ENCODE peak calls at places on chromosome 2, in four cellular contexts. W, G, D and R are unnamed samples. For H3K9me3, the result is how much of the 10 kb centered on the place peaks cover.

GRCh38 chr2:43897492-43897891 is 58.7 kb downstream of the ABCG8 start:
- ATAC-seq in W (no peak), G (no peak), D (no peak), R (no peak)

GRCh38 chr2:165475270-165476004 is 5.9 kb downstream of the CSRNP3 start:
- ATAC-seq in W (no peak), G (peak), D (peak), R (no peak)

GRCh38 chr2:140580799-140581198 is 1550.0 kb downstream of the LRP1B start:
- ATAC-seq in W (no peak), G (no peak), D (no peak), R (no peak)

GRCh38 chr2:120881981-120882788 is 146.5 kb downstream of the GLI2 start:
- ATAC-seq in W (no peak), G (no peak), D (peak), R (peak)

GRCh38 chr2:107669335-107669734 is 157.4 kb upstream of the RGPD4 start:
- ATAC-seq in W (no peak), G (no peak), D (no peak), R (no peak)

GRCh38 chr2:42117182-42117579 is 52.0 kb upstream of the EML4 start:
- ATAC-seq in W (no peak), G (no peak), D (no peak), R (no peak)

GRCh38 chr2:60954139-60954538 is 63.4 kb upstream of the PEX13 start:
- ATAC-seq in W (no peak), G (peak), D (no peak), R (no peak)

GRCh38 chr2:116467243-116467642 is 1347.2 kb upstream of the DDX18 start:
- ATAC-seq in W (no peak), G (no peak), D (no peak), R (no peak)

GRCh38 chr2:74499269-74499939 is at the start of gene LBX2:
- ATAC-seq in W (no peak), G (no peak), D (no peak), R (no peak)

GRCh38 chr2:178403671-178404379 is 47.1 kb downstream of the PRKRA start:
- ATAC-seq in W (no peak), G (peak), D (no peak), R (no peak)

GRCh38 chr2:99900589-99900988 is 241.8 kb downstream of the AFF3 start:
- ATAC-seq in W (no peak), G (no peak), D (peak), R (no peak)

GRCh38 chr2:215379039-215379438 is 56.8 kb downstream of the FN1 start:
- ATAC-seq in W (no peak), G (no peak), D (no peak), R (no peak)

GRCh38 chr2:166643980-166644379 is 149.9 kb upstream of the SCN7A start:
- ATAC-seq in W (no peak), G (no peak), D (no peak), R (no peak)

GRCh38 chr2:28268386-28268785 is 124.3 kb upstream of the FOSL2 start:
- ATAC-seq in W (no peak), G (no peak), D (no peak), R (no peak)

GRCh38 chr2:20707601-20708000 is 40.7 kb downstream of the GDF7 start:
- ATAC-seq in W (no peak), G (no peak), D (no peak), R (no peak)

GRCh38 chr2:173109253-173110188 is 33.9 kb downstream of the MAP3K20 start:
- ATAC-seq in W (no peak), G (no peak), D (no peak), R (no peak)

GRCh38 chr2:117308861-117309770 is 505.4 kb upstream of the DDX18 start:
- ATAC-seq in W (no peak), G (no peak), D (no peak), R (no peak)

GRCh38 chr2:218281449-218281848 is 10.9 kb downstream of the TMBIM1 start:
- ATAC-seq in W (no peak), G (no peak), D (peak), R (no peak)

GRCh38 chr2:104848526-104848925 is 5.4 kb upstream of the POU3F3 start:
- ATAC-seq in W (no peak), G (peak), D (no peak), R (no peak)

GRCh38 chr2:43018179-43019024 is 208.0 kb downstream of the ZFP36L2 start:
- ATAC-seq in W (no peak), G (no peak), D (peak), R (peak)

GRCh38 chr2:48419884-48420511 is 110.0 kb upstream of the STON1 start:
- ATAC-seq in W (no peak), G (no peak), D (peak), R (peak)

GRCh38 chr2:215624423-215624829 is 188.6 kb upstream of the FN1 start:
- ATAC-seq in W (no peak), G (no peak), D (peak), R (peak)

DNA sequence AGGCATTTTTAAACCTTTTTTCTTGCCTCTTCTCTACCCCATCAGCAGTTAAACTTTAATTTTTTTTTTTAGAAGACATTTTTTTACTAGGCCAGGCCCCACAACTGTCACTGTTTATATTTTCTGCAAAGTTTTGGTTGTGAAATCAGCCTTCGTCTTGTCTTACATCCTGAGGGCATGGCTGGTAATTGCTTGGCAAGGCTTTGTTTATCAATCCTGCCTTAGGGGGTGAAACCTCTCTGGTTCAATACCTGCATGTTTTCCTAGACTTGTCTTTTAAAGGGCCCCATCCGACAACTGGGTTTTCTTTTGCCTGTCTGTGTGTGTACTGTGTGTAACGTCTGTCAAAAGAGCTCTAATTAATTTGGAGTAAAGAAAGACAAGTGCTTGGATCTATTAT is 330.0 kb upstream of the CWC22 start:
- ATAC-seq in W (no peak), G (no peak), D (no peak), R (no peak)
- H3K9me3 ChIP-seq in W (under half), G (under half), D (under half), R (under half)

GRCh38 chr2:224136394-224136793 is 97.3 kb upstream of the SERPINE2 start:
- ATAC-seq in W (no peak), G (no peak), D (no peak), R (no peak)
- H3K9me3 ChIP-seq in W (under half), G (under half), D (under half), R (under half)

DNA sequence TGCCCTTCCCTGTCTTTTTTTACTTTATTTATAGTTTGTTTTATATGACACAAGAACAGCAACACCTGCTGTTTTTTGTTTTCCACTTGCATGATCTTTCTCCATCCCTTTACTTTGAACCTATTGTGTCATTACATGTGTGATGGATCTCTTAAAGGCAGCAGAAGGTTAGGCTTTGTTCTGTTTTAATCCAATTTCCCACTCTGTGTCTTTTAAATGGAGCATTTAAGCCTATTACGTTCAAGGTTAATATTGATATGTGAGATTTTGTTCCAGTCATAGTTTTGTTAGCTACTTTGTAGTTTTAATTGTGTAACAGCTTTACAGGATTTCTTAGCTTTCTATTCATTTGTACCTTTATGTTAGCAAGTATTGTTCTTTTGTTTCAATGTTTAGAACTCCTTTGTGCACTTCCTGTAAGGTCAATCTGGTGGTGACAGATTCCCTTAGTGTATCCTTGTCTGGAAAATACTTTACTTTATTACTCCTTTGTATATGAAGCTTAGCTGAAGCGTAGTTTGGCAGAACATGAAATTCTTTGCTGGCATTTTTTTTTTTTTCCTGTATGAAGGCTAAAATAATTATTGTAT is 1443.0 kb upstream of the LRRTM1 start:
- ATAC-seq in W (no peak), G (no peak), D (no peak), R (no peak)
- H3K9me3 ChIP-seq in W (under half), G (under half), D (under half), R (under half)

GRCh38 chr2:16222326-16222725 is 282.0 kb downstream of the MYCN start:
- ATAC-seq in W (no peak), G (no peak), D (no peak), R (no peak)

GRCh38 chr2:16221461-16222010 is 281.2 kb downstream of the MYCN start:
- ATAC-seq in W (no peak), G (no peak), D (no peak), R (no peak)

GRCh38 chr2:16224298-16225045 is 284.1 kb downstream of the MYCN start:
- ATAC-seq in W (no peak), G (no peak), D (no peak), R (no peak)

GRCh38 chr2:16223481-16224177 is 283.3 kb downstream of the MYCN start:
- ATAC-seq in W (no peak), G (no peak), D (no peak), R (no peak)

GRCh38 chr2:16223071-16223470 is 282.7 kb downstream of the MYCN start:
- ATAC-seq in W (no peak), G (no peak), D (no peak), R (no peak)
- H3K9me3 ChIP-seq in W (under half), G (under half), D (under half), R (under half)